ENCODE peak calls at places on chromosome 22, in seven cellular contexts. P, C, G, X, L, Y and R are unnamed samples.

GRCh38 chr22:33923033-33923432 is 2.8 kb upstream of the LARGE1 start:
- DNase-seq in Y (peak), X (no peak), G (no peak), L (no peak), P (no peak), C (no peak), R (no peak)

GRCh38 chr22:43867839-43868652 is 5.7 kb upstream of the SULT4A1 start:
- DNase-seq in G (peak), X (no peak), C (peak), L (no peak), P (peak), Y (peak), R (no peak)

GRCh38 chr22:32106930-32107329 is 52.2 kb downstream of the C22orf42 start:
- DNase-seq in P (no peak), L (no peak), G (peak), Y (peak), C (no peak), X (no peak), R (no peak)

GRCh38 chr22:44667829-44668189 is 34.2 kb upstream of the PRR5 start:
- DNase-seq in C (no peak), P (no peak), Y (no peak), L (peak), G (no peak), X (no peak), R (no peak)

GRCh38 chr22:20857838-20858614 is 585 bp downstream of the PI4KA start:
- DNase-seq in Y (peak), X (peak), G (peak), C (peak), L (peak), P (peak), R (peak)

GRCh38 chr22:48173061-48173849 is 1410.8 kb downstream of the TBC1D22A start:
- DNase-seq in Y (no peak), L (no peak), X (no peak), C (no peak), G (no peak), P (no peak), R (no peak)

GRCh38 chr22:44192098-44192810 is 11.5 kb downstream of the PARVG start:
- DNase-seq in C (no peak), L (peak), X (no peak), G (peak), Y (peak), P (no peak), R (no peak)

GRCh38 chr22:44909241-44909640 is 100.6 kb downstream of the PHF21B start:
- DNase-seq in G (no peak), X (no peak), P (no peak), L (no peak), C (no peak), Y (no peak), R (no peak)

GRCh38 chr22:37141476-37141875 is 8.2 kb downstream of the IL2RB start:
- DNase-seq in C (no peak), Y (no peak), L (no peak), P (no peak), G (no peak), X (no peak), R (no peak)

DNA sequence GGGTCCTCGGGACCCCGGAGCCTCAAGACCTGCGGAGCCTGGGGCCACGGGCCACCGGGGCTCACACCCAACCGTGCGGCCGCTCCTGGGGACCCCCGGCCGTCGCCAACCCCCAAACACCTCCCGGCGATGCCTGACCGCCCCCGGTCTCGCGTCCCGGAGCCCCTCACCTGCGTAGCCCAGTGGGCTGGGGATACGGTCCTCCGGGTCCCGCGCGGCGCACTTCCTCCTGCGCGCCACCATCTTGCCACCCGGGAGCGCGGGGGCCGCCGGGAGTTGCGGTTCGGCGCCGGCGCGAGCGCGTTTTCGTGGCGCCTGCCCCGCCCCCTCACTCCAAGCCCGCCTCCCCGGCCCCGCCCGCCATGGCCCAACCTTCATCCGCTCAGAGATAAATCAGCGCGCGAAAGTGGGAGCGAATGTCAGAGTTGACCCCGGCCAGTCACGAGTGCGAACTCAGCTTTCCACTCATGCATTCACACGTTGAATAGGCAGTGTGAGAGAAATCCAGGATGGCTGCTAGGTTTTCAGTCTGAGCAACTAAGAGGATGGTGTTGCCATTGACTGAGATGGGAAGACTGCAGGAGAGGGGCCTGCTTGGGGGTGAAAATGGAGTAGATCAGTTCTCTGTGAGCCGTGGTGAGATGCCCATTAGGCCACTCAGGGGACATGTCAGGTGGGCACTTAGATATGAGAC is at the start of gene RRP7A:
- DNase-seq in L (peak), P (peak), C (peak), Y (peak), X (no peak), G (peak), R (peak)
- TF ChIP-seq CTCF in L (no peak), P (no peak), C (no peak), Y (no peak), X (no peak), G (no peak), R (no peak)

DNA sequence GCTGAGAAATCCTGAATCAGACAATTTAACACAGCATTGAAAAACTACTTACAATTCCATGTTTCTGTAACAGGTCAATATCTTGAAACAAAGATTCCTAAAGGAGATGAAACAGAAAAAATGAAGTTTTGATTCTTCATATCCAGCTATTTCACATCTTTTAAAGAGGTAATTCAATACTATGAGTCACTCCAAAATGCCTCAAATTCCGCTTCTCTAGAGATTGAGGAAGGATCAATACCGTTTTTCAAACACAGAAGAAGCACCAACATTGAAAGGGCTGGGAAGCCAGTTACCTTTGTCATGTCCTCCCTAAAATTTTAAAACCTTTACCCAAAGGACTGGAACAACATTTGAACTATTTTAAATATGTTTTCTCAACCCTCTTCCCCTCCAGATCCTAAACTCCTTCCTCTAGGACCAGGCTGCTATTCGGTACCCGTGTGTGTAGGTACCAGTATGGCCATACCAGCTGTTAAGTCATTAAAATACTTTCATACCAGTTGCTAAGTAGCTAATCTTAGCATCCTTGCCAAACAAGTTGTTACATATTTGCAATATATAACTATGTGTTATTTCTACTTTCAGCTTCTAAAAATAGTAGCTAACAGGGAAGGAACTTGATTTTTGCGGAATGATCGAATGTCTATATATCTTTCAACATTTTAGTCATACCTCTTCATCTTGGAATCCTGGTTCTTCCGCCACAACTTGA is 2.3 kb downstream of the DMC1 start:
- DNase-seq in L (no peak), G (no peak), C (no peak), Y (no peak), X (no peak), P (no peak), R (no peak)
- H3K27ac ChIP-seq in L (no peak), G (no peak), C (no peak), Y (no peak), X (no peak), P (no peak), R (peak)

GRCh38 chr22:30802202-30803166 is 107.8 kb downstream of the OSBP2 start:
- DNase-seq in Y (peak), C (peak), P (peak), X (peak), G (peak), L (peak), R (peak)
- TF ChIP-seq CTCF in Y (peak), C (peak), P (peak), X (peak), G (no peak), L (no peak), R (peak)

GRCh38 chr22:26903030-26903856 is 245.9 kb downstream of the MIAT start:
- DNase-seq in P (no peak), X (no peak), G (no peak), Y (no peak), L (no peak), C (no peak), R (no peak)
- H3K27ac ChIP-seq in P (no peak), X (no peak), G (no peak), Y (peak), L (no peak), C (no peak), R (no peak)

DNA sequence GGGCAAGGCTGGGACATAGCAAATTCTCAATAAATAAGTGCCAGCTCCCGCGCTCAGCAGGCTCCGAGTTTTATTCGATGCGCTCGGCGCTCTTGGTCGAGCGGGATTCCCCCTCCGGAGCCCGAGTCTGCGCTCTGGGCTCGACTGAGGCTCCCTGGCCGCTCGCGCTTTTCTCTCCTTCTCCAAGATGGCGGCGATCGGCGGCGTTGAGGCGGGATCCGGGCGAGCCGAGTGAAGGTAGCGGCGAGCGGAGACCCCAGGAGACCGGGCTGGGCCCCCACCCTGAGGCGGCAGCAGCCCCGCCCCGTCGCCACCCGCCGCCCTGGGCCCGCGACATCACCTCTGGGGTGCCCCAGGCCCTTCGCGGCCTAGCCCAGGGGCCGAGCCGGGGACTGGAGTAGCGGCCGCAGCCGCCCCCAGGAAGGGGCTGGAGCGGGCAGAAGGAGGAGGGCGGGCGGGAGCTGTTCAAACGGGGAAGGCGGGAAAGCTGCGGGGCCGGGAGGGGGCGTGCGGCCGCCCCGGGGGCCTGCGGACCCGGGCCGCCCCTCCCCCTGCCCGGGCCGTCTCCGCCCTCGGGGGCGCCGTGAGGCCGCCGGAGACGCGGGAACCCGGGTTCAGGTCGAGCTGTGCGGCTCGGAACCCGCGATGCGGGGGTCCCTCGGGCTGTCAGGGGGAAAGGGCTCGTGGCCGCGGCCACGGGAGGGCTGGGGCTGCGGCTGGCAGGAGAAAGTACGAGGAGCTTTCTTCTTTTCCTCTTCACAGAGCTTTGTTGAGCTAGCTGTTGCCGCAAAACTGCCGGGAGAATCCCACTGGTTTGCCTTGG is at the start of gene HMGXB4:
- DNase-seq in Y (peak), C (peak), P (peak), G (peak), L (peak), X (peak), R (peak)
- TF ChIP-seq CTCF in Y (no peak), C (peak), P (no peak), G (peak), L (no peak), X (no peak), R (no peak)

GRCh38 chr22:49856343-49856742 is 2.7 kb downstream of the ZBED4 start:
- DNase-seq in G (no peak), L (no peak), C (peak), P (no peak), Y (no peak), X (no peak), R (no peak)

GRCh38 chr22:49852898-49853894 is at the start of gene ZBED4:
- DNase-seq in X (peak), Y (peak), P (peak), C (peak), L (peak), G (peak), R (peak)

GRCh38 chr22:49853981-49854791 is 542 bp downstream of the ZBED4 start:
- DNase-seq in G (peak), Y (peak), L (no peak), X (no peak), C (peak), P (peak), R (no peak)

GRCh38 chr22:49856766-49857618 is 3.3 kb downstream of the ZBED4 start:
- DNase-seq in Y (no peak), L (no peak), X (no peak), C (no peak), P (no peak), G (no peak), R (no peak)

GRCh38 chr22:49855491-49855911 is 1.9 kb downstream of the ZBED4 start:
- DNase-seq in P (no peak), L (no peak), Y (peak), C (peak), X (no peak), G (no peak), R (no peak)
- H3K27ac ChIP-seq in P (no peak), L (peak), Y (no peak), C (peak), X (no peak), G (peak), R (no peak)

DNA sequence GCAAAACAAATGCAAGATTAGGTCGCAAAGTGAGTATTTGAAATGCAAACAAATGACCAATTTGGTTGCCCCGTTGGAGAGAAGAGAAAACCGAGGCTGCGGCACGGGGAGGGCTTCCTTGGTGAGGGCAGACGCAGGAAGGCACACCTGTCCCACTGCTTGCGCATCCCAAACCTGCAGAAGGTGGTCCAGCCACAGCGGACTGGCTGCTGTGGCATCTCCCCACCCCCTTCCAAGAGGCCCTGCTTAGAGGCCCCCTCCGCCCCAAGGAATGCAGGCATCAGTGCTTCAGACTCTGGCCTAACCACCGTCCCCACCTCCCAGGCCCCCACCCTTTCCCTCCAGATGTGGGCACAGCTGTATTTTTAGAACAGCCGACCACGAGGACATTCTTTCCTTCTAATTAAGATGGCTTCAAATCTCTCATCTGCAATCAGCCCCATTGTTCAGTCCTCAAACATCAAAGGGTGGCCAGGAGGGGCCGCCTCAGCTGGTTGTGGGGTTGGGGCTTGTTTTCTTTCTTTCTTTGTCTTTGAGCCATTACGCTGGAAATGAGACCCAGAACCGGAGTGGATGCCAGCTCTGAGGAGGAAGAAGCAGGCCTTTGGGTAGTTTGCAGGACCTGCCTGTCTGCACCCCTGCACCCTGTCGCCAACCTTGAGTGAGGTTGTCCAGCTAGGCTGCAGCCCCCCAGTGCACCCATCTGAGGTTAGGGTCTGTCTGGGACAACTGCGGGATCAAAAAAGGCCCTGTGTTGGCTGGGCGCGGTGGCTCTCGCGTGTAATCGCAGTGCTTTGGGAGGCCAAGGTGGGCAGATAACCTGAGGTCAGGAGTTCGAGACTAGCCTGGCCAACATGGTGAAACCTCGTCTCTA is 9.4 kb upstream of the DERL3 start:
- DNase-seq in C (no peak), L (no peak), X (no peak), Y (no peak), P (no peak), G (no peak), R (no peak)
- TF ChIP-seq CTCF in C (no peak), L (no peak), X (no peak), Y (no peak), P (no peak), G (no peak), R (no peak)

GRCh38 chr22:47165998-47166397 is 403.5 kb downstream of the TBC1D22A start:
- DNase-seq in C (peak), Y (no peak), P (no peak), G (no peak), L (no peak), X (no peak), R (no peak)

GRCh38 chr22:47165338-47165931 is 403.0 kb downstream of the TBC1D22A start:
- DNase-seq in L (no peak), X (no peak), G (peak), C (peak), Y (no peak), P (peak), R (no peak)

GRCh38 chr22:47163876-47164513 is 401.5 kb downstream of the TBC1D22A start:
- DNase-seq in P (peak), X (no peak), L (no peak), Y (no peak), C (peak), G (no peak), R (no peak)

GRCh38 chr22:47163481-47163875 is 401.0 kb downstream of the TBC1D22A start:
- DNase-seq in C (peak), G (no peak), L (no peak), Y (no peak), P (peak), X (peak), R (no peak)

DNA sequence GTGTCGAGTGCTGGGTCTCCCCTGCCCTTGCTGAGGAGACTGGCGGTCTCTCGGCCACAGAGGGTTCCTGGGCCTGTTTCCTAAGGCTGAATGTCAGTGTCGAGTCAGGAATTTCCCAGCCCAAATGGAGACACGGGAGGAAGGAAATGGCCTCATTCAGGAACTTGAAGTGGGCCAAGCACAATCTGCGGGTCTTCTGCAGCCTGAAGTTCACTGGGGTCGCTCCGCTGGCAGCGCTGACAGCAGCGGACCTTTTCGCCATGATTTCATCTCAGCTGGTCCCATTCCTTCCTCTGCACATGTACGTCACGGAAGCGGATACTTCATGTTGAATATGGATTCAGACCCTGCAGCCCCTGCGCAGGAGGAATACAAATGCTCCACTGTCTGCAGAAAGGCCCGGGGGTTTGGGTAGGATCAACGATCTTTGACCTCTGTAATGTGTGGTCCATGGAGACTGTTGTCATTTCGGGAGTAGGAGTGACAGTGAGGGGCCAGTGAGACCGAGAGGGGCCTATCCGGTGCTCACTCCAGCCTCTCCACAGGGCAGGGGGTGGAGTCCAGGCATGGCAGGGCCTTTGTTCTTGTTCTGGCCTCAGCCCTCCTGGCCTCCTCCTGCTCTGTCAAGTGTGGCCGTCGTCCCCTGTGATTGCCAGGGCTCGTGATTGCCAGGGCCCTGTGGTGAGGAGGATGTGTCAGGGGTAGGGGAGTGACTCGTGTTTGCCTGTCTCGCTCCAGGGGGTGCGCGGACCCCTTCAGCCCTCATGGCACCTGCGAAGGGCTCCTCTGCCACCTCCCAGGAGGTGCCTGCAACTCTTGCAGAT is 402.3 kb downstream of the TBC1D22A start:
- DNase-seq in Y (no peak), L (no peak), G (no peak), X (no peak), C (peak), P (peak), R (no peak)
- H3K27ac ChIP-seq in Y (no peak), L (no peak), G (no peak), X (no peak), C (no peak), P (peak), R (no peak)